ENCODE peak calls at places on chromosomes 12 and 14, in six cellular contexts. N is ovary, B is left ventricle myocardium inferior, Y is body of pancreas, H is GM06990, Z is testis. X is an unnamed sample.

GRCh38 chr14:105193916-105194782 is 13.0 kb upstream of the NUDT14 start:
- DNase-seq in H (no peak), Y (no peak), N (no peak), B (no peak), Z (no peak), X (no peak)

GRCh38 chr12:123058980-123059379 is 78.5 kb downstream of the ARL6IP4 start:
- DNase-seq in Z (peak), B (no peak), N (peak), Y (no peak), H (no peak), X (peak)

GRCh38 chr12:121926874-121927706 is 8.7 kb downstream of the CFAP251 start:
- DNase-seq in Y (no peak), B (no peak), Z (no peak), H (peak), N (no peak), X (no peak)

GRCh38 chr14:67971627-67972625 is 152.3 kb downstream of the RAD51B start:
- DNase-seq in N (no peak), Z (no peak), Y (no peak), B (no peak), H (no peak), X (peak)

GRCh38 chr12:28265435-28266042 is 75.3 kb downstream of the CCDC91 start:
- DNase-seq in Y (no peak), H (no peak), Z (no peak), N (no peak), B (no peak), X (no peak)

GRCh38 chr14:91752956-91753355 is 21.1 kb upstream of the CATSPERB start:
- DNase-seq in N (no peak), B (no peak), Z (peak), Y (no peak), H (no peak), X (no peak)

GRCh38 chr14:21541413-21542074 is 15.4 kb upstream of the SALL2 start:
- DNase-seq in H (no peak), B (no peak), N (no peak), Y (no peak), Z (no peak), X (no peak)

GRCh38 chr14:88323520-88324199 is 591 bp upstream of the KCNK10 start:
- DNase-seq in H (peak), Y (no peak), N (no peak), Z (peak), B (no peak), X (no peak)

GRCh38 chr12:76276499-76277151 is 71.6 kb downstream of the BBS10 start:
- DNase-seq in N (no peak), Z (no peak), B (no peak), Y (no peak), H (no peak), X (peak)

GRCh38 chr14:32190713-32191112 is 11.1 kb upstream of the RNU6-7 start:
- DNase-seq in N (no peak), Y (no peak), H (no peak), Z (no peak), B (no peak), X (peak)

GRCh38 chr12:52965337-52965731 is 16.4 kb downstream of the KRT18 start:
- DNase-seq in N (no peak), Z (no peak), H (no peak), Y (no peak), B (no peak), X (peak)

DNA sequence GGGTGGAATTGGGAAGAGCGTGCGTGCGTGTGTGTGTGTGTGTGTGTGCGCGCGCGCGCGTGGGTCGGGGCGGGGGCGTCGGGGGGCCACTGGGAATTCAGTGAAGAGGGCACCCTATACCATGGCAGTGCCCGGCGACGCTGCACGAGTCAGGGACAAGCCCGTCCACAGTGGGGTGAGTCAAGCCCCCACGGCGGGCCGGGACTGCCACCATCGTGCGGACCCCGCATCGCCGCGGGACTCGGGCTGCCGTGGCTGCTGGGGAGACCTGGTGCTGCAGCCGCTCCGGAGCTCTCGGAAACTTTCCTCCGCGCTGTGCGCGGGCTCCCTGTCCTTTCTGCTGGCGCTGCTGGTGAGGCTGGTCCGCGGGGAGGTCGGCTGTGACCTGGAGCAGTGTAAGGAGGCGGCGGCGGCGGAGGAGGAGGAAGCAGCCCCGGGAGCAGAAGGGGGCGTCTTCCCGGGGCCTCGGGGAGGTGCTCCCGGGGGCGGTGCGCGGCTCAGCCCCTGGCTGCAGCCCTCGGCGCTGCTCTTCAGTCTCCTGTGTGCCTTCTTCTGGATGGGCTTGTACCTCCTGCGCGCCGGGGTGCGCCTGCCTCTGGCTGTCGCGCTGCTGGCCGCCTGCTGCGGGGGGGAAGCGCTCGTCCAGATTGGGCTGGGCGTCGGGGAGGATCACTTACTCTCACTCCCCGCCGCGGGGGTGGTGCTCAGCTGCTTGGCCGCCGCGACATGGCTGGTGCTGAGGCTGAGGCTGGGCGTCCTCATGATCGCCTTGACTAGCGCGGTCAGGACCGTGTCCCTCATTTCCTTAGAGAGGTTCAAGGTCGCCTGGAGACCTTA is 1.0 kb downstream of the PDE3A start:
- DNase-seq in Z (peak), Y (peak), H (peak), N (peak), B (peak), X (peak)
- H3K4me3 ChIP-seq in Z (peak), Y (peak), H (no peak), N (peak), B (peak), X (peak)

GRCh38 chr14:63045234-63045611 is at the start of gene KCNH5:
- DNase-seq in Y (no peak), N (no peak), H (peak), Z (peak), B (peak), X (peak)

GRCh38 chr14:63045612-63046320 is 508 bp upstream of the KCNH5 start:
- DNase-seq in Z (peak), Y (peak), H (no peak), N (no peak), B (no peak), X (peak)

GRCh38 chr14:63039800-63040380 is 5.4 kb downstream of the KCNH5 start:
- DNase-seq in B (no peak), Z (no peak), N (no peak), H (no peak), Y (no peak), X (peak)
- TF ChIP-seq CTCF in B (peak), Z (no peak), N (no peak), H (peak), Y (peak), X (peak)

GRCh38 chr14:77140937-77141591 is 527 bp downstream of the ZDHHC22 start:
- DNase-seq in Z (no peak), N (no peak), H (no peak), Y (no peak), B (no peak), X (peak)
- H3K4me3 ChIP-seq in Z (peak), N (peak), H (peak), Y (peak), B (peak), X (peak)

DNA sequence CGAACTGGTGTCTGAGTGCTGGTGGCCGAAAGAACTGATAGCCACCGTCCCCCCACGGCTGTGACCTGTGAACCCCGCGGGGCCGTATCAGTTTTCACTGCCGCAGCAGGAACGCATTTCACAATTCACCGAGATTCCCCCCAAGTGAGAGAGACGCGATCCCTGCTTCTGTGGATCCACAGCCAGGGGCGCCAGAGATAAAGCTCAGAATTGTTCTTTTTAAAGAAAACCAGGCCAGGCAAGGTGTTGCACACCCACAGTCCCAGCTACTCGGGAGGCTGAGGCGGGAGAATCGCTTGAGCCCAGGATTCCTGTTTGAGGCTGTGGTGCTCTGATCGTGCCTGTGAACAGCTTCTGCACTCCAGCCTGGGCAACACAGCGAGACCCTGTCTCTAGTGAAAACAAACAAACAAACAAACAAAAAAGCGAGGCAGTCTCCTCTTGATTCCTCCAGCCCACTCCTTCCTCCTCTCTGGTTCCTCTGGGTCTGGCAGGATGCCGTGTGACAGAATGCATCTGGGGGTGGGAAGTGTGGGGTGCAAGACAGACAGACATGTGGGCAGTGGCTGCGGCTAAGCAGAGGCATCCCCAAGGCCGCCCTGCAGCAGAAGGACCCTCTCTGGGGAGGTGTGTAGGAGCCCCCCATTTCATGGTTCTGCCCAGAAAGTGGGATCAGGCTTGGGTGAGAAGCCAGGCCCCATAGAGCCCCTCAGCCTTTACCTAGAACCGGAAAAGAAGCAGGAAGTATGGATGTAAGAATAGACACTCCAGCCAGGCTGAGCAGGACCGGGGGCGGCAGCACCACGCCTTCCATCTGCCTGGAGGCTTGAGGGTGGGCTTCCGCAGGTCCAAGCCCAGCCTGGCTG is 39.2 kb upstream of the PPP1R13B start:
- DNase-seq in Z (peak), N (peak), H (no peak), Y (no peak), B (no peak), X (peak)
- TF ChIP-seq CTCF in Z (no peak), N (no peak), H (no peak), Y (peak), B (no peak), X (peak)

GRCh38 chr14:64873506-64874220 is 6.0 kb downstream of the SPTB start:
- DNase-seq in B (no peak), N (no peak), Z (no peak), H (no peak), Y (no peak), X (peak)

GRCh38 chr14:64880382-64881121 is 845 bp upstream of the SPTB start:
- DNase-seq in Z (peak), B (peak), H (peak), Y (peak), N (peak), X (no peak)

GRCh38 chr14:64879635-64880381 is at the start of gene SPTB:
- DNase-seq in Y (peak), N (peak), H (peak), B (peak), Z (peak), X (no peak)

GRCh38 chr14:64875350-64875749 is 4.4 kb downstream of the SPTB start:
- DNase-seq in N (no peak), Y (no peak), Z (no peak), B (no peak), H (no peak), X (no peak)

GRCh38 chr14:64878775-64879634 is 702 bp downstream of the SPTB start:
- DNase-seq in Y (peak), N (no peak), Z (no peak), B (no peak), H (peak), X (no peak)
- H3K4me3 ChIP-seq in Y (peak), N (peak), Z (peak), B (peak), H (peak), X (no peak)

GRCh38 chr14:100143934-100144333 is 15.5 kb downstream of the DEGS2 start:
- DNase-seq in B (no peak), N (no peak), H (no peak), Z (no peak), Y (no peak), X (no peak)
- TF ChIP-seq CTCF in B (no peak), N (no peak), H (no peak), Z (no peak), Y (no peak), X (no peak)

GRCh38 chr12:113287899-113288282 is 47.0 kb downstream of the SLC8B1 start:
- DNase-seq in Z (no peak), B (no peak), Y (no peak), H (no peak), N (no peak), X (no peak)
- H3K4me3 ChIP-seq in Z (no peak), B (no peak), Y (no peak), H (no peak), N (no peak), X (no peak)

GRCh38 chr14:33404054-33404453 is 465.4 kb downstream of the NPAS3 start:
- DNase-seq in Z (no peak), Y (no peak), B (no peak), H (no peak), N (no peak), X (peak)
- TF ChIP-seq CTCF in Z (no peak), Y (no peak), B (no peak), H (no peak), N (no peak), X (no peak)

GRCh38 chr12:57215065-57215464 is 1.5 kb upstream of the NXPH4 start:
- DNase-seq in B (no peak), N (no peak), H (no peak), Y (no peak), Z (no peak), X (no peak)

GRCh38 chr12:57214398-57214781 is 2.2 kb upstream of the NXPH4 start:
- DNase-seq in Y (peak), B (peak), Z (peak), N (peak), H (no peak), X (peak)

GRCh38 chr12:57216931-57217871 is 607 bp downstream of the NXPH4 start:
- DNase-seq in Z (peak), Y (no peak), H (no peak), B (no peak), N (no peak), X (peak)

GRCh38 chr12:57215668-57216013 is 953 bp upstream of the NXPH4 start:
- DNase-seq in H (peak), Z (no peak), B (no peak), N (no peak), Y (no peak), X (no peak)

GRCh38 chr12:57216014-57216891 is at the start of gene NXPH4:
- DNase-seq in B (peak), Y (peak), Z (no peak), H (peak), N (peak), X (no peak)
- H3K4me3 ChIP-seq in B (peak), Y (no peak), Z (peak), H (peak), N (peak), X (peak)

GRCh38 chr12:16046266-16046665 is 135.1 kb downstream of the DERA start:
- DNase-seq in Y (no peak), Z (no peak), H (no peak), N (no peak), B (no peak), X (no peak)

GRCh38 chr12:16043480-16043879 is 132.3 kb downstream of the DERA start:
- DNase-seq in Z (no peak), B (no peak), H (no peak), Y (no peak), N (no peak), X (no peak)

DNA sequence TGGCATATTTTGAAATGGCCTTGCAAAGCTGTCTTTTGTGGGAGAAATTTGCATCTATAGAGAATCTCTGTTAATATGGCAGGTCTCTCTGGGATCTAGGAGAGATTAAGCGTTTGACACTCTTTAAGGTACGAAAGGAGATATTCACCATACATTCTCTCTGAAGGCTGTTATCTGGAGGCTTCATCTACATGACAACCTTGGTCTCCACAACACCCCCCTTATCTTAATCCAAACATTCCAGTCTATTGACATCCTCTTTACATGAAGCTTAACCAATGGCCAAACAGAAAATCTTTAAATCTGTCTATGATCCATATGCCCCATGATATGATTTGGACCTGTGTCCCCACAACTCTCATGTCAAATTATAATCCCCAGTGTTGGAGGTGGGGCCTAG is 137.4 kb downstream of the DERA start:
- DNase-seq in B (no peak), N (no peak), Z (no peak), Y (no peak), H (no peak), X (no peak)
- TF ChIP-seq CTCF in B (no peak), N (no peak), Z (no peak), Y (no peak), H (no peak), X (no peak)

X was measured in fibroblast of villous mesenchyme.